ENCODE peak calls at places on chromosomes 5 and 9, in four cellular contexts. R, X, M and N are unnamed samples.

GRCh38 chr5:13574634-13575033 is 369.9 kb downstream of the DNAH5 start:
- DNase-seq in R (no peak), X (no peak), M (peak; percentile 42), N (no peak)

GRCh38 chr5:110032386-110032785 is 342.7 kb downstream of the MAN2A1 start:
- DNase-seq in R (no peak), X (no peak), M (no peak), N (no peak)

GRCh38 chr9:4289411-4290380 is 10.2 kb downstream of the GLIS3 start:
- DNase-seq in R (no peak), X (no peak), M (no peak), N (no peak)

GRCh38 chr9:128412120-128412790 is 8.4 kb upstream of the CERCAM start:
- DNase-seq in R (peak; percentile 89), X (no peak), M (no peak), N (no peak)

GRCh38 chr9:38382141-38382540 is 10.4 kb upstream of the ALDH1B1 start:
- DNase-seq in R (no peak), X (no peak), M (no peak), N (no peak)

GRCh38 chr5:150119421-150120061 is 33.2 kb upstream of the CSF1R start:
- DNase-seq in R (no peak), X (no peak), M (no peak), N (no peak)

GRCh38 chr9:36802171-36802920 is 229.7 kb downstream of the MELK start:
- DNase-seq in R (no peak), X (no peak), M (peak; percentile 30), N (no peak)

GRCh38 chr5:179780343-179780742 is 13.4 kb upstream of the LTC4S start:
- DNase-seq in R (no peak), X (no peak), M (no peak), N (no peak)

GRCh38 chr9:128191406-128192046 is at the start of gene CIZ1:
- DNase-seq in R (peak; percentile 95), X (no peak), M (peak; percentile 80), N (no peak)